ENCODE peak calls at places on chromosome 13, in four cellular contexts. One of them, this sample, is unnamed.

GRCh38 chr13:25839356-25839755 is 212.5 kb downstream of the SHISA2 start:
- DNase-seq in GM23338: no peak
- DNase-seq in breast epithelium: no peak
- DNase-seq in heart right ventricle: no peak
- DNase-seq in this sample: no peak

GRCh38 chr13:105474983-105475382 is 1060.5 kb downstream of the EFNB2 start:
- DNase-seq in GM23338: peak; percentile 39
- DNase-seq in breast epithelium: no peak
- DNase-seq in heart right ventricle: no peak
- DNase-seq in this sample: no peak

GRCh38 chr13:112531263-112531794 is 56.6 kb downstream of the TUBGCP3 start:
- DNase-seq in GM23338: no peak
- DNase-seq in breast epithelium: no peak
- DNase-seq in heart right ventricle: no peak
- DNase-seq in this sample: no peak

GRCh38 chr13:97286317-97287046 is 64.3 kb downstream of the MBNL2 start:
- DNase-seq in GM23338: no peak
- DNase-seq in breast epithelium: no peak
- DNase-seq in heart right ventricle: no peak
- DNase-seq in this sample: no peak

GRCh38 chr13:20566424-20566916 is 487 bp upstream of the IFT88 start:
- DNase-seq in GM23338: peak; percentile 77
- DNase-seq in breast epithelium: peak; percentile 40
- DNase-seq in heart right ventricle: no peak
- DNase-seq in this sample: peak; percentile 48

GRCh38 chr13:100244431-100244830 is 155.5 kb downstream of the PCCA start:
- DNase-seq in GM23338: peak; percentile 35
- DNase-seq in breast epithelium: no peak
- DNase-seq in heart right ventricle: no peak
- DNase-seq in this sample: no peak

GRCh38 chr13:32381539-32381938 is 46.4 kb downstream of the N4BP2L1 start:
- DNase-seq in GM23338: peak; percentile 76
- DNase-seq in breast epithelium: no peak
- DNase-seq in heart right ventricle: peak; percentile 30
- DNase-seq in this sample: no peak

GRCh38 chr13:24313449-24313848 is 4.1 kb downstream of the C1QTNF9 start:
- DNase-seq in GM23338: peak; percentile 25
- DNase-seq in breast epithelium: no peak
- DNase-seq in heart right ventricle: no peak
- DNase-seq in this sample: no peak

GRCh38 chr13:82636119-82636518 is 1246.2 kb downstream of the SLITRK1 start:
- DNase-seq in GM23338: no peak
- DNase-seq in breast epithelium: no peak
- DNase-seq in heart right ventricle: no peak
- DNase-seq in this sample: no peak

GRCh38 chr13:47327856-47328255 is 431.0 kb upstream of the HTR2A start:
- DNase-seq in GM23338: no peak
- DNase-seq in breast epithelium: no peak
- DNase-seq in heart right ventricle: no peak
- DNase-seq in this sample: no peak

GRCh38 chr13:34349091-34349722 is 531.3 kb downstream of the RFC3 start:
- DNase-seq in GM23338: no peak
- DNase-seq in breast epithelium: peak; percentile 34
- DNase-seq in heart right ventricle: peak; percentile 77
- DNase-seq in this sample: no peak

DNA sequence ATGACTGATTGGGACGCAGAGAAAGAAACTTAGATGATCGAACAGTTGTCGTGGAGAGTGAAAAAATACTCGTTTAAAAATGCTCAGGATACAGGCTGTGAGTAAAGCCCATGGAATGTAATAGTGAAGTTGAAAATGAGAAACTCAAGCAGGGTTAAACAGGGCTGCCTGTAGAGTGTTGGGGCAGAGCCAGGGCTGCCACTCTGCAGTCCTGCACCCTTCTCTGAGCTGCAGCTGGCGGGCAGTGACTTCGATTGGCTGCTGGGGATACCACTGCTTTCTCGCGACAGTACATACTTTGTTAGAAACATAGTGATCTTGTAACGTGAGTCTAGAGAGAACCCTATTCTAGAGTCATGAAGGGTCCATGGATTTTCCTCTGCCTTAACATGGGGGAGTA is 95.4 kb downstream of the ARHGEF7 start:
- DNase-seq in GM23338: no peak
- DNase-seq in breast epithelium: no peak
- DNase-seq in heart right ventricle: no peak
- DNase-seq in this sample: no peak
- TF ChIP-seq CTCF in GM23338: no peak
- TF ChIP-seq CTCF in breast epithelium: no peak
- TF ChIP-seq CTCF in heart right ventricle: no peak
- TF ChIP-seq CTCF in this sample: no peak

DNA sequence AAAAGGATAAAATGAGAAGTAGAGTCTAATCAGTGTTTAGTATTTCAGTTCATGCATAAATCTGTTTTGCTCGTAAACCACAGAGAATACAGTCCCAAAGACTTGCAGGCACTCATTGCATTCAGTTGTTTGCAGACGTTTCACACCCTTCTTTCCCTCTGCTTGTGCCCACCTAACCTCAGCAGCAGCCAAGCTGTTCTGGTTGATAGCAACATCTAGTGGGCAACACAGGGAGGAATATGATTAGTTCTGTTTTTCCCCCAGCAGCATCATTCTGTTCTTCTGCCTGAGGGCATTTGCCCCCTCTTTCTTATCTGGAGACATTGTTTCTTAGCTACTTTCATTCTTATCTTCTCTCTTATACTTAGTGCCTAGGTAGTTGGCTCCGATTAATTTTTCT is 135.6 kb downstream of the PAN3 start:
- DNase-seq in GM23338: peak; percentile 40
- DNase-seq in breast epithelium: no peak
- DNase-seq in heart right ventricle: no peak
- DNase-seq in this sample: no peak
- TF ChIP-seq CTCF in GM23338: peak; percentile 24
- TF ChIP-seq CTCF in breast epithelium: no peak
- TF ChIP-seq CTCF in heart right ventricle: no peak
- TF ChIP-seq CTCF in this sample: no peak

DNA sequence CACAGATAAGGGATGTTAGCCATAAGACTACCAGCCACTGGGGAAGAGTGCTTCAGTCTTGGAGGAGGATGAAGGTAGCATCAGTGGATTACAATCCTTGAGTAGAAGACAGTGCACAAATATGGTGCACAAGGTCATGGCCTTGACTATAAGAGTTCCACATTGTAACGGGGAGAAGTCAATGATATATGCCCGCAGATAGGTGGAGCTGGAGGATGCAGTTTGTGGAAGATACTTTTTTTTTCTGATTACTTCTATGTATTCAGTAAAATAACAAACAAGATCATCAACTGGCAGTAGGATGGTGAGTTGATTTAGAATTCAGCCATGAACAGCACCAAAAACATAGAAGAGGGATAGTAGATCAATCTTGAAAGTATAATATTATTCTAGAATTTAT is 926.8 kb upstream of the MIR17HG start:
- DNase-seq in GM23338: peak; percentile 18
- DNase-seq in breast epithelium: no peak
- DNase-seq in heart right ventricle: no peak
- DNase-seq in this sample: no peak
- TF ChIP-seq CTCF in GM23338: peak; percentile 39
- TF ChIP-seq CTCF in breast epithelium: no peak
- TF ChIP-seq CTCF in heart right ventricle: no peak
- TF ChIP-seq CTCF in this sample: no peak

GRCh38 chr13:80923907-80924306 is 583.0 kb upstream of the SPRY2 start:
- DNase-seq in GM23338: peak; percentile 8
- DNase-seq in breast epithelium: no peak
- DNase-seq in heart right ventricle: no peak
- DNase-seq in this sample: no peak
- TF ChIP-seq CTCF in GM23338: peak; percentile 44
- TF ChIP-seq CTCF in breast epithelium: no peak
- TF ChIP-seq CTCF in heart right ventricle: peak; percentile 10
- TF ChIP-seq CTCF in this sample: no peak

GRCh38 chr13:76856141-76856571 is 30.0 kb downstream of the KCTD12 start:
- DNase-seq in GM23338: no peak
- DNase-seq in breast epithelium: no peak
- DNase-seq in heart right ventricle: no peak
- DNase-seq in this sample: no peak
- TF ChIP-seq CTCF in GM23338: no peak
- TF ChIP-seq CTCF in breast epithelium: no peak
- TF ChIP-seq CTCF in heart right ventricle: no peak
- TF ChIP-seq CTCF in this sample: no peak

DNA sequence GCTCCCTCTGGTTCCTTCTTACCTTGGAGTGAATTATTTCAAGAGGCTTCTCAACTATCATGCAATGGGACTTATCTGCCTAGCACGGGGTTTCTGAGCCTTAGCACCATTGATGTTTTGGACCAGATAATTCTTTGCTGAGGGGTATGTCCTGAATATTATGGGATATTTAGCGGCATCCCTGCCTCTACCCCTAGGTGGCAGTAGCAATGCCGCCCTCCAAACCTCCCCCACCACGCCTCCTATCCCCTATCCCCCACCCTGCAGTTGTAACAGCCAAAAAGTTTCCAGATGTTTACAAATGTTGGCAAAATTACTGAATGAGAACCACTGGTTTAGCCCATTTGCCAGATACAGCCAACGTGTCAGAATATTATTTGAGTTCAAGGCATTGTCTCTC is 125.5 kb downstream of the POSTN start:
- DNase-seq in GM23338: peak; percentile 68
- DNase-seq in breast epithelium: no peak
- DNase-seq in heart right ventricle: no peak
- DNase-seq in this sample: no peak
- TF ChIP-seq CTCF in GM23338: peak; percentile 79
- TF ChIP-seq CTCF in breast epithelium: no peak
- TF ChIP-seq CTCF in heart right ventricle: no peak
- TF ChIP-seq CTCF in this sample: no peak

DNA sequence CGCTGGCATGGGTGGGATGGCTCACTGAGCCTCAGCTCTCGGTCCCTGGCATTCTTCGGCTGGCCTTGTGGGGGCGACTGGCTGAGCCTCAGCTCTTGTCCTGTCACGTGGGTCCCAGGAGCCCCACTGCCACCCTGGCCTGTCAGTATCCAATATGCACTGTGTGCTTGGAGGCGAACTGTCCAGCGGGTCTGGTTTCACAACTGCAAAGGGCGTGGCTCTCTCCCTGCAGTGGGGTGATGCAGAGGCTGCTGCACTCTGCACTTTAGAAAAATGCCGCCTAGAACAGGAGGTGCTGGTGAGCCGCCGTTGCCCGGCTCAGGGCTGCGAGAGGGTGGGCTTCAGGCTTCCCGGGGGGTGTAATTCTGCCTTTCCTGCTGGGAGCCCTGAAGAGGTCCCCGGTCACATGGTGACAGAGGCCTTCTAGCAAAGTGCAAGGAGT is 17.0 kb upstream of the TMEM255B start:
- DNase-seq in GM23338: peak; percentile 62
- DNase-seq in breast epithelium: no peak
- DNase-seq in heart right ventricle: no peak
- DNase-seq in this sample: peak; percentile 73
- TF ChIP-seq CTCF in GM23338: peak; percentile 47
- TF ChIP-seq CTCF in breast epithelium: no peak
- TF ChIP-seq CTCF in heart right ventricle: no peak
- TF ChIP-seq CTCF in this sample: peak; percentile 24

GRCh38 chr13:110869805-110870706 is 44.8 kb downstream of the ANKRD10 start:
- DNase-seq in GM23338: peak; percentile 82
- DNase-seq in breast epithelium: peak; percentile 90
- DNase-seq in heart right ventricle: peak; percentile 92
- DNase-seq in this sample: peak; percentile 93
- TF ChIP-seq CTCF in GM23338: no peak
- TF ChIP-seq CTCF in breast epithelium: no peak
- TF ChIP-seq CTCF in heart right ventricle: no peak
- TF ChIP-seq CTCF in this sample: no peak

GRCh38 chr13:93169980-93170379 is 56.6 kb upstream of the GPC6 start:
- DNase-seq in GM23338: no peak
- DNase-seq in breast epithelium: no peak
- DNase-seq in heart right ventricle: no peak
- DNase-seq in this sample: no peak

GRCh38 chr13:93173656-93174055 is 53.0 kb upstream of the GPC6 start:
- DNase-seq in GM23338: no peak
- DNase-seq in breast epithelium: no peak
- DNase-seq in heart right ventricle: no peak
- DNase-seq in this sample: no peak

GRCh38 chr13:93174260-93174659 is 52.3 kb upstream of the GPC6 start:
- DNase-seq in GM23338: no peak
- DNase-seq in breast epithelium: no peak
- DNase-seq in heart right ventricle: no peak
- DNase-seq in this sample: no peak

DNA sequence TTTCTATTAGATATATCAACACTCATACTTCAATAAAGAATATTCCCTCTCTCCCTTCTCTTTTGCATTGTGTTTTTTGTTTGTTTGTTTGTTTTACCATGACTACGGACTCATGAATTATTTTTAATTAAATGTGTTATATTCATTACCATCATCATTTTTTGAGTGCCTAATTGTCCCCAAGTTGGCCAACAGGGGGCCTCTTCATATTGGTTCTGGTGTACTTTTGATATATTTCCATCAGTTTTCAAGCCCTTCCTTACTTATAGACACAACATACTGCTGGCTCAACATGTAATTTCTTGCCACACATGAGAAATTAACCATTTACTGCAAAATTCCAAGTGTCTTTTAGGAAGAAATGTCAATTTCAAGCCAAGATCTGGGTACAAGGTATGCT is 54.5 kb upstream of the GPC6 start:
- DNase-seq in GM23338: peak; percentile 49
- DNase-seq in breast epithelium: no peak
- DNase-seq in heart right ventricle: no peak
- DNase-seq in this sample: no peak
- TF ChIP-seq CTCF in GM23338: peak; percentile 89
- TF ChIP-seq CTCF in breast epithelium: no peak
- TF ChIP-seq CTCF in heart right ventricle: no peak
- TF ChIP-seq CTCF in this sample: no peak

This sample was measured in CD14-positive monocyte.